ENCODE peak calls at places on chromosomes 4 and X, in four cellular contexts. U is astrocyte, K is SJSA1, F is aorta. O is an unnamed sample. For H3K4me1 and H3K36me3, the result is how much of the 10 kb centered on the place peaks cover.

GRCh38 chr4:78691333-78691732 is 84.8 kb upstream of the BMP2K start:
- DNase-seq in U (no peak), F (no peak), K (no peak), O (no peak)

GRCh38 chr4:149113804-149114430 is 671.7 kb upstream of the NR3C2 start:
- DNase-seq in K (peak), U (peak), F (no peak), O (no peak)

GRCh38 chr4:120801171-120801758 is 121.3 kb downstream of the PRDM5 start:
- DNase-seq in U (peak), K (no peak), F (peak), O (no peak)

GRCh38 chr4:171954650-171955049 is 141.4 kb downstream of the GALNTL6 start:
- DNase-seq in U (no peak), F (no peak), K (no peak), O (no peak)

GRCh38 chrX:136423724-136424123 is 64.0 kb upstream of the BRS3 start:
- DNase-seq in K (no peak), U (no peak), F (no peak), O (no peak)

GRCh38 chrX:44012484-44013096 is 39.4 kb upstream of the NDP start:
- DNase-seq in U (peak), F (no peak), K (peak), O (no peak)

GRCh38 chrX:137290011-137290410 is 256.2 kb upstream of the GPR101 start:
- DNase-seq in K (no peak), F (no peak), U (no peak), O (no peak)

GRCh38 chrX:43805579-43805978 is 76.7 kb downstream of the MAOB start:
- DNase-seq in U (peak), K (no peak), F (no peak), O (no peak)

GRCh38 chrX:63656871-63657580 is 128.0 kb downstream of the ARHGEF9 start:
- DNase-seq in U (peak), F (peak), K (peak), O (no peak)

GRCh38 chrX:72126048-72126415 is 5.7 kb downstream of the RTL5 start:
- DNase-seq in U (peak), F (no peak), K (no peak), O (no peak)

GRCh38 chrX:19824603-19825002 is 62.8 kb downstream of the SH3KBP1 start:
- DNase-seq in F (no peak), K (no peak), U (peak), O (no peak)

GRCh38 chr4:72286185-72286584 is 254.4 kb downstream of the NPFFR2 start:
- DNase-seq in K (no peak), F (no peak), U (peak), O (no peak)

GRCh38 chr4:28834120-28834519 is 1886.0 kb upstream of the PCDH7 start:
- DNase-seq in K (no peak), U (no peak), F (no peak), O (no peak)

GRCh38 chr4:113760094-113760851 is 1.3 kb downstream of the CAMK2D start:
- DNase-seq in F (no peak), U (peak), K (peak), O (peak)

GRCh38 chrX:148872153-148872540 is 371.7 kb downstream of the AFF2 start:
- DNase-seq in K (no peak), F (no peak), U (no peak), O (no peak)

GRCh38 chr4:163941221-163941865 is 446.9 kb downstream of the TMA16 start:
- DNase-seq in F (no peak), K (no peak), U (peak), O (no peak)

GRCh38 chr4:118772149-118773081 is 63.5 kb downstream of the SEC24D start:
- DNase-seq in F (no peak), U (peak), K (no peak), O (no peak)

GRCh38 chr4:177281544-177281943 is 28.1 kb upstream of the NEIL3 start:
- DNase-seq in F (no peak), U (peak), K (no peak), O (no peak)

GRCh38 chr4:110107868-110108267 is 90.5 kb downstream of the ELOVL6 start:
- DNase-seq in U (no peak), F (no peak), K (no peak), O (no peak)

GRCh38 chr4:28947374-28947773 is 1772.8 kb upstream of the PCDH7 start:
- DNase-seq in U (no peak), F (no peak), K (no peak), O (no peak)

GRCh38 chrX:18410038-18410437 is 15.4 kb upstream of the CDKL5 start:
- DNase-seq in U (peak), F (no peak), K (no peak), O (no peak)

GRCh38 chr4:147733614-147734344 is 1.9 kb downstream of the ARHGAP10 start:
- DNase-seq in K (no peak), U (peak), F (no peak), O (no peak)

GRCh38 chr4:54877006-54877405 is 219.2 kb downstream of the KIT start:
- DNase-seq in K (no peak), U (peak), F (no peak), O (no peak)

GRCh38 chr4:153684182-153685073 is at the start of gene TLR2:
- DNase-seq in U (no peak), K (no peak), F (peak), O (peak)

GRCh38 chr4:186932631-186933150 is 209.0 kb upstream of the FAT1 start:
- DNase-seq in K (peak), U (peak), F (no peak), O (no peak)

GRCh38 chr4:102569200-102569599 is 68.0 kb downstream of the NFKB1 start:
- DNase-seq in K (no peak), F (no peak), U (no peak), O (no peak)

GRCh38 chr4:87243426-87244053 is 23.1 kb upstream of the KLHL8 start:
- DNase-seq in U (no peak), K (no peak), F (no peak), O (no peak)

GRCh38 chr4:57156242-57156990 is 46.2 kb upstream of the IGFBP7 start:
- DNase-seq in K (peak), F (no peak), U (no peak), O (no peak)

GRCh38 chr4:128657638-128658037 is 151.9 kb upstream of the JADE1 start:
- DNase-seq in U (no peak), F (no peak), K (no peak), O (no peak)

GRCh38 chr4:128663325-128663724 is 146.2 kb upstream of the JADE1 start:
- DNase-seq in K (no peak), F (no peak), U (no peak), O (no peak)

GRCh38 chr4:128658214-128658621 is 151.3 kb upstream of the JADE1 start:
- DNase-seq in F (no peak), K (no peak), U (no peak), O (no peak)

GRCh38 chr4:128660361-128660964 is 149.0 kb upstream of the JADE1 start:
- DNase-seq in F (no peak), K (no peak), U (peak), O (no peak)

DNA sequence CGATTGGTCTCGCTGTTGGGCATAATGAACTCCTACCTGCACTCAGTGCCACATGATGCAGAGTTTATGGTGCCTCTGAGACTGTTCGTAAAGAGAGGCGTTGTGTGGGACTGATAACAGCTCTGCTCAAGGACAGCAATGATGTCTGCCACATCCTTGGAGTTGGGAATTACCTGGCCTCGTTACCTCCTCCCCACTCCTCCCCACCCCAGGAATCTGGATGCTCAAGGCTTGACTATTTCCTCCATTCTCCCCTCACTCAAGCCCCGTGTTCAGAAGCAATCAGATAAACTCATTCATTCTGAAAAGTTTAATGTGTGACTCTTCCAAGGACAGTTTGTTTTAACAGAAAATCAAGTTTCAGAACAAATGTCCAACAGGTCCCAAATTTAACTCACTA is 148.0 kb upstream of the JADE1 start:
- DNase-seq in U (no peak), K (no peak), F (no peak), O (no peak)
- H3K4me1 ChIP-seq in U (under half), K (under half), F (under half), O (under half)

DNA sequence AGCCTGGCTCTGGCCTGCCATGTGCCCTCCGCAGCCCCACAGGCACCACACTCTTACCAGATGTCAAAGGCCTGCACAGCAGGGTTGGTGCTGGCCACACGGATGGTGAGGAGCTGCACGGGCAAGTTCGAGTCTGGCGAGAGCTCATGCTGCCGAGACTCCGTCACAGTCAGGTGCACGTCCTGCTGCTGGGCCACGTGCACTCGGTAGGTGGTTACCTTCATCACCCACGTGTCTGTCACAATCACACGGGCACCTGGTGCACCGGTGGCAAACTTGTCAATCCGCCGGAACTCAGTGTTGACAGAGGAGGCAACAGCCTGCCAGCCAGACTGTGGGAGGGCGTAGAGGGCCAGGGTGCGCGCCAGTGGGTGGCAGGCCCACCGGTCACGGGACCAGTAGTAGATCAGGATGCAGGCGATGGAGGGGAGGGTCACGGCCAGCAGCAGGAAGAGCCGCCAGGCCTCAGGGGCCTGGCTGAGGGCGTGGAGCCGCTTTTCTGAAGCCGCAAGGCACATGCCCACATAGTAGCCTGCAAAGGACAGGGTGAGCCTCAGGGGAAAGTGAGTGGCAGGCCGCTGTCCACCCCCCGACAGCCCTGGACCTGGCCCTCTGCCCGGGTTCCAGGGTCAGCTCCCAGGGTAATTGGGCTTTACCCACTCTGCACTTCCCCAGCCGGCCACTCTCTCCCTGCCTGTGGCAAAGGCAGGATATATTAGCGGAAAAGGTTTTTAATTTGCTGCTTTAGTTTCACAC is 2.9 kb downstream of the TMEM129 start:
- DNase-seq in U (no peak), K (no peak), F (peak), O (no peak)
- H3K36me3 ChIP-seq in U (under half), K (under half), F (under half), O (under half)

DNA sequence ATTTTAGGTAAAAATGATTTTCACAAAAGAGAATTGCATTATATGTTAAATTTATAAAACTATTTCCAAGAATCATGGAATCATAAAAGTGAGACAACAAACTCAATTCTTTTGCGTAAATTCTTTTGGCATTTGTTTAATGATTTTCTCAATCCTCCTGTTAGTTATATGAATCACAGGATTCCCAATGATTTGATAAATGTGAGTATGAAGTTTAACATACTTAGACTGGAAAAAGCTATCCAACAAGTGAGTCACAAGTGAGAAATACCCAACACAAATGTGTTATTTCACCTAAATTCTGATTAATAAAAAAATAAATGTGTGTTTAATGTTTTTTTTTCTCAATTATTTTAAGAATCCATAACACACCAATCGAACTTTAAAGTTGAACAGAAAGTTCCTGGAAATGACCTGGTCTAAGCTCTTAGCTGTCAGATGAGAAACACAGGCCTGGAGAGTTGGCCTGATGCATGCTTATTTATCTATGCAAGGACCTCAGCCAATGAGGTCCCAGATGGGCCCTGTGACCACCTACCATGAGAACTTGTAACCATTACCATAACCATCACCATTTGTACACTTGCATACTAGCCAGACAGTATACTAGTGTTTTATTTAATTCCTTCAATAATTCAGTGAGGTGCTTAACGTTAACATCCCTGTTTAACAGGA is 386.6 kb downstream of the SPRY1 start:
- DNase-seq in U (peak), F (no peak), K (no peak), O (no peak)
- H3K4me1 ChIP-seq in U (under half), F (under half), K (under half), O (under half)

GRCh38 chr4:128107766-128108165 is 46.7 kb downstream of the LARP1B start:
- DNase-seq in F (no peak), K (no peak), U (peak), O (no peak)
- H3K36me3 ChIP-seq in F (under half), K (under half), U (under half), O (under half)

DNA sequence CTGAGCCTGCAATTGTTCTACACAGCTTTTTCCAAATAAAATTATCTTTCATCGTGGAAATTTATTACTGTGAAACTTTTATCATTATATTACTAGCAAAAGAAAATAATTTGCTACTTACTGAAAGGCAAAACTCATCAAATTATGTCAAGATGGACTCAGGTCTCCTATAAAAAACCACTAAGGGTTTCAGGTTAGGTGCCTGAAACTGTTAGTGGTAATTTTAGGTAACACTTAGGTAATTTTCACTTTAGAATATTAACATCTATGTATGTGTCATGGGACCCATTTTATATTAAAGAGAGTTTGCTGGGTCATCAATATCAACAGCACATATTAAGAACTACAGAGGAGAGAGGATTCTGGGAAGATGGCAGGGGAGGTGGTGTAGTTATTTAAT is 651.5 kb downstream of the CENPC start:
- DNase-seq in U (no peak), K (no peak), F (no peak), O (no peak)
- H3K4me1 ChIP-seq in U (under half), K (under half), F (under half), O (under half)

DNA sequence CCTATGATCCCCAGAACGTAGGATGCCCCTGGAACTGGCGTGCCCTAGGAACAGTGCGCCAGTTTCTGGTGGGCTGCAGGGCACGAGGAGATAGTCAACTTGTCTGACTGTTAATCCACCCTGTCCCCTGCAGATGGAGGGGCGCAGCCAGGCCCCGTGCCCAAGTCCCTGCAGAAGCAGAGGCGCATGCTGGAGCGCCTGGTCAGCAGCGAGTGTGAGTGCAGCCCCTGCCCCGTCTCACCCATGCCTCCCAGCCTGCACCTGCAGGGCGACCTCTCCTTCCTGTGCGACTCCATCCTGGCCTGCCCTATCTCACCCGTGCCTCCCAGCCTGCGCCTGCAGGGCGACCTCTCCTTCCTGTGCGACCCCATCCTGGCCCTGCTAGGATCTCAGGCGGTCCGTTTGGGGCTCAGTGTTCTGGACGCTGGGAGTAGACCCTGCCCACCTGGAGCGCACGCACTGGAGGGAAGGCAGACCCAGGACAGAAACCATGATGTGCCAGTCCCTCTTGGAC is 22.2 kb downstream of the WFS1 start:
- DNase-seq in F (no peak), K (no peak), U (no peak), O (no peak)
- H3K36me3 ChIP-seq in F (under half), K (under half), U (under half), O (under half)

DNA sequence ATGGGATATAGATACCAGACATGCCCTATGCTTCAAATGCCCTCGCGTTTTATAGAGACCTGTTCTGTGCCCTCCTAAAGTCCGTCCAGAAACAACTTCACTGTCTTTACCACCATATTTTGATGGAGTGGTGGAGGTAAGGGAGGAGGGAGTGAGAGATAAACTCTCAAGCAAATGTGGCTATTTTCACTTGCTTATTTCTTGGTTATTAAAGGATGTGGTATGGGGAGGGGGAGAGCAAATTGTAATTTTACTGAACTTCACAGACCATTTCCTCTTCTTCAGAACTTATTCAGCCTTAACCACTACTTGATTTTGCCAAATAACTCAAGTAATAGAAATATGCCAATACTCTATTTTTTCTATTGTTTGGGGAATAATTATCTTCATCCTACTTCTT is 31.5 kb downstream of the GPR174 start:
- DNase-seq in U (no peak), K (no peak), F (no peak), O (no peak)
- H3K4me1 ChIP-seq in U (under half), K (under half), F (under half), O (under half)

O was measured in effector memory CD4-positive, alpha-beta T cell.